ENCODE peak calls at places on chromosomes 2 and 18, in nine cellular contexts. O, A, Z, Y, S, N, E, Q and H are unnamed samples.

GRCh38 chr2:231955758-231956472 is 5.6 kb upstream of the DIS3L2 start:
- DNase-seq in Z (no peak), S (no peak), O (no peak), Q (no peak), A (no peak), E (no peak), N (no peak), Y (no peak), H (no peak)

GRCh38 chr2:7030810-7031209 is 113.6 kb downstream of the RNF144A start:
- DNase-seq in Z (no peak), Q (no peak), E (no peak), Y (no peak), S (no peak), O (no peak), A (no peak), N (no peak), H (no peak)

GRCh38 chr2:225091336-225091735 is 49.1 kb upstream of the DOCK10 start:
- DNase-seq in Y (no peak), Z (peak), N (no peak), O (no peak), E (no peak), A (no peak), S (no peak), Q (no peak), H (no peak)

GRCh38 chr2:85216051-85216431 is 82.8 kb downstream of the TCF7L1 start:
- DNase-seq in Z (no peak), S (no peak), Y (peak), O (no peak), Q (no peak), A (no peak), E (no peak), N (peak), H (no peak)

GRCh38 chr18:79936641-79937040 is 14.8 kb downstream of the SLC66A2 start:
- DNase-seq in N (no peak), E (no peak), S (no peak), A (no peak), Y (peak), Z (no peak), O (no peak), Q (no peak), H (no peak)

GRCh38 chr2:53096346-53096745 is 671.3 kb upstream of the CHAC2 start:
- DNase-seq in E (no peak), S (no peak), Q (no peak), Z (no peak), O (no peak), N (no peak), A (no peak), Y (no peak), H (no peak)

GRCh38 chr2:203818656-203819055 is 48.9 kb upstream of the CTLA4 start:
- DNase-seq in S (no peak), Q (no peak), Z (no peak), A (no peak), O (no peak), N (no peak), E (no peak), Y (no peak), H (no peak)

GRCh38 chr2:127614246-127614645 is 31.7 kb upstream of the GPR17 start:
- DNase-seq in Y (no peak), S (peak), O (no peak), E (no peak), Q (no peak), N (no peak), Z (no peak), A (no peak), H (no peak)

GRCh38 chr2:86747708-86748627 is 27.9 kb downstream of the RMND5A start:
- DNase-seq in Y (no peak), N (peak), Z (peak), E (no peak), O (peak), S (peak), A (no peak), Q (no peak), H (peak)

GRCh38 chr2:157959249-157959648 is 83.1 kb upstream of the ACVR1 start:
- DNase-seq in Y (no peak), Z (no peak), N (no peak), E (no peak), S (no peak), Q (no peak), A (no peak), O (no peak), H (no peak)

GRCh38 chr2:128405467-128405900 is 86.8 kb upstream of the HS6ST1 start:
- DNase-seq in A (no peak), Z (no peak), E (no peak), S (no peak), Q (no peak), Y (no peak), N (no peak), O (no peak), H (no peak)

GRCh38 chr18:65439184-65439583 is 311.6 kb upstream of the CDH7 start:
- DNase-seq in A (no peak), S (no peak), N (no peak), O (no peak), Z (peak), Y (no peak), Q (no peak), E (no peak), H (no peak)

GRCh38 chr2:53170463-53170862 is 597.1 kb upstream of the CHAC2 start:
- DNase-seq in O (no peak), Y (no peak), E (no peak), A (no peak), N (no peak), Q (no peak), S (no peak), Z (no peak), H (no peak)